ENCODE peak calls at places on chromosomes 2 and 18, in nine cellular contexts. K, V, J, E, Q, B, X, H and P are unnamed samples.
A peak's percentile ranks its signal among the peaks of the same experiment; 100 is the strongest.

GRCh38 chr18:39599251-39599650 is 2033.7 kb upstream of the CELF4 start:
- DNase-seq in K (no peak), V (no peak), J (no peak), E (no peak), Q (no peak), B (no peak), X (no peak), H (no peak), P (no peak)

GRCh38 chr2:222242532-222242931 is 56.3 kb downstream of the PAX3 start:
- DNase-seq in K (no peak), V (no peak), J (no peak), E (no peak), Q (no peak), B (no peak), X (no peak), H (no peak), P (no peak)

GRCh38 chr2:1854747-1855146 is 110.4 kb upstream of the PXDN start:
- DNase-seq in K (peak; percentile 22), V (no peak), J (no peak), E (peak; percentile 19), Q (no peak), B (no peak), X (no peak), H (no peak), P (no peak)

GRCh38 chr18:5851998-5852397 is 43.3 kb downstream of the TMEM200C start:
- DNase-seq in K (no peak), V (no peak), J (no peak), E (no peak), Q (no peak), B (no peak), X (no peak), H (no peak), P (no peak)

GRCh38 chr2:23230885-23231284 is 154.1 kb upstream of the KLHL29 start:
- DNase-seq in K (no peak), V (no peak), J (no peak), E (no peak), Q (no peak), B (no peak), X (no peak), H (no peak), P (no peak)

GRCh38 chr2:148642891-148643416 is 1.6 kb upstream of the EPC2 start:
- DNase-seq in K (peak; percentile 22), V (no peak), J (no peak), E (peak; percentile 31), Q (peak; percentile 47), B (no peak), X (peak; percentile 56), H (no peak), P (no peak)

GRCh38 chr2:26487192-26487591 is 9.3 kb upstream of the OTOF start:
- DNase-seq in K (no peak), V (no peak), J (no peak), E (no peak), Q (no peak), B (no peak), X (no peak), H (no peak), P (no peak)

GRCh38 chr2:207505180-207505579 is 24.6 kb upstream of the CREB1 start:
- DNase-seq in K (no peak), V (no peak), J (no peak), E (no peak), Q (no peak), B (no peak), X (no peak), H (no peak), P (no peak)

GRCh38 chr2:176136375-176137248 is 7.1 kb downstream of the HOXD8 start:
- DNase-seq in K (no peak), V (no peak), J (no peak), E (peak; percentile 71), Q (peak; percentile 62), B (no peak), X (no peak), H (no peak), P (peak; percentile 81)

GRCh38 chr2:165864353-165864752 is 70.3 kb upstream of the GALNT3 start:
- DNase-seq in K (no peak), V (no peak), J (no peak), E (no peak), Q (no peak), B (no peak), X (no peak), H (no peak), P (no peak)

GRCh38 chr2:179443175-179443574 is 178.5 kb upstream of the SESTD1 start:
- DNase-seq in K (no peak), V (no peak), J (no peak), E (no peak), Q (no peak), B (no peak), X (no peak), H (no peak), P (no peak)

GRCh38 chr2:132902626-132903025 is 232.6 kb upstream of the LYPD1 start:
- DNase-seq in K (no peak), V (no peak), J (no peak), E (no peak), Q (no peak), B (no peak), X (no peak), H (no peak), P (no peak)

GRCh38 chr2:127080941-127081769 is 25.8 kb downstream of the BIN1 start:
- DNase-seq in K (no peak), V (no peak), J (no peak), E (no peak), Q (no peak), B (no peak), X (no peak), H (peak; percentile 56), P (no peak)
- H3K4me3 ChIP-seq in K (no peak overlapping the region), V (no peak overlapping the region), J (peak overlapping the region; percentile 30), E (no peak overlapping the region), Q (no peak overlapping the region), B (peak overlapping the region; percentile 44), X (no peak overlapping the region), H (peak overlapping the region; percentile 91), P (no peak overlapping the region)

GRCh38 chr2:134282638-134283400 is 28.9 kb downstream of the MGAT5 start:
- DNase-seq in K (no peak), V (no peak), J (no peak), E (no peak), Q (no peak), B (no peak), X (no peak), H (no peak), P (no peak)
- H3K27ac ChIP-seq in K (no peak overlapping the region), V (no peak overlapping the region), J (no peak overlapping the region), E (no peak overlapping the region), Q (no peak overlapping the region), B (no peak overlapping the region), X (no peak overlapping the region), H (peak overlapping the region; percentile 27), P (no peak overlapping the region)

GRCh38 chr2:136863468-136863867 is 98.1 kb downstream of the THSD7B start:
- DNase-seq in K (no peak), V (no peak), J (no peak), E (no peak), Q (no peak), B (no peak), X (no peak), H (no peak), P (no peak)

GRCh38 chr2:136863874-136864273 is 98.5 kb downstream of the THSD7B start:
- DNase-seq in K (peak; percentile 5), V (no peak), J (no peak), E (no peak), Q (no peak), B (no peak), X (no peak), H (no peak), P (no peak)

GRCh38 chr2:136860443-136860958 is 95.2 kb downstream of the THSD7B start:
- DNase-seq in K (no peak), V (no peak), J (no peak), E (no peak), Q (no peak), B (no peak), X (no peak), H (no peak), P (no peak)

DNA sequence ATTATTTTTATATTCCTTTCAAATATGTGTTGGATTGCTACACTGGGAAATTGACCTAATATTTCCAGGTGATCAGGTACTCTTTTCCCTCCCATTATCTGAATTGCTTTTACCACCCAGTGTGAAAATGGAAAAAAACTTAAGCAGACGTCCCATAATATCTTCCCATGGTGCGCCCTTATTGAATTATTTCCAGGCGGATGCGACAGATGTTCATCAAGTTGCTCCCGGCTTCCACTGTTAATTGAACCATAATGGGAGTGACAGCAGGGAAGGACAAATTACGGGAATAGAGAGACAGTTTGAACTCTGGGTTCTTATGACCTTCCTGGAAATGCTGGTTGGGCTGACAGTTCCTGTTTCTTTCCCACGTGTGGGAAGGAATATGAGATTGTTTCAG is 93.3 kb downstream of the THSD7B start:
- DNase-seq in K (no peak), V (no peak), J (no peak), E (no peak), Q (no peak), B (no peak), X (no peak), H (no peak), P (no peak)
- H3K4me3 ChIP-seq in K (no peak overlapping the region), V (no peak overlapping the region), J (no peak overlapping the region), E (no peak overlapping the region), Q (no peak overlapping the region), B (no peak overlapping the region), X (no peak overlapping the region), H (no peak overlapping the region), P (no peak overlapping the region)

DNA sequence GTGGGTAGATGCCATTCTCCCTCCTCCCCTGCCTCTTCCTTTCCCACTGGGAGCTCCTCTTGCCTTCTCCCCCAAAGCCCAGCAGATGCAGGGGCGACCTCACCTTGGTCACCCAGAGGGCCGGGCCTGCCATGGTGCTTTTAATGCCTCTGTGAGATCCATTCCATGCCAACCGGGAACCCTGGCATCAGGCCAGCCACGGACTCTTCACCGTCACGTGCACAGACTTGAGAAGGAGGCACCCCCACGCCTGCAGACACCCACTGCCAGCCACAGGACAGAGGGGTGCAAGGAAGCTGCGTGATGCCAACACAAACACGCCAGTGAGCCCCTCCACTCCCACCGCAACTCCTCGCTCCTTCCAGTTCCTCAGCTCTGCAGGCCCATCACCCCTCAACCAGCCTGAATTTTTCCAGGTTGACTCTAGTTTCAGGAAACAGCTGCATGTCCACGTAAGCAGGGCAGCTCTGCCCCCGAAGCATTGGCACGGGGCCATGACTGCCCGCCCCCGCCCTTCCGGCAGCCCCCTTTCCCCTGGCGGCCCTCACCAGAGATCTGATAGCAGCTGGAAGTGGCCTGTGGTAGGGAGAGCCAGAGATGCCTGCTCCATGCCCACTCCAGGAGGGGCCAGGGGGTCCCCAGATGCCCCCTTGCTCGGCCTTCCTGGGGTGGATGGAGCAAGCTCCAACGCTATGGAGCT is 50.8 kb downstream of the DNMT3A start:
- DNase-seq in K (no peak), V (no peak), J (no peak), E (no peak), Q (no peak), B (no peak), X (no peak), H (no peak), P (no peak)
- H3K27ac ChIP-seq in K (peak overlapping the region; percentile 97), V (no peak overlapping the region), J (no peak overlapping the region), E (no peak overlapping the region), Q (no peak overlapping the region), B (no peak overlapping the region), X (peak overlapping the region; percentile 72), H (no peak overlapping the region), P (no peak overlapping the region)